ENCODE peak calls at places on chromosomes 13 and 19, in four cellular contexts. M is dorsolateral prefrontal cortex, G is fibroblast of mammary gland, F is H1. V is an unnamed sample.

GRCh38 chr19:57812201-57812600 is 2.5 kb downstream of the ZNF552 start:
- DNase-seq in M (no peak), G (no peak), F (no peak), V (no peak)

GRCh38 chr13:99258946-99259345 is 767 bp upstream of the GPR18 start:
- DNase-seq in M (no peak), G (no peak), F (no peak), V (no peak)

GRCh38 chr13:105272660-105273631 is 1262.5 kb downstream of the EFNB2 start:
- DNase-seq in M (no peak), G (no peak), F (no peak), V (no peak)

GRCh38 chr13:72963762-72964161 is 95.0 kb upstream of the KLF5 start:
- DNase-seq in M (no peak), G (no peak), F (no peak), V (no peak)

GRCh38 chr13:50634339-50634738 is 209.2 kb downstream of the DLEU7 start:
- DNase-seq in M (no peak), G (no peak), F (no peak), V (no peak)

GRCh38 chr13:100344544-100344943 is 244.0 kb downstream of the GGACT start:
- DNase-seq in M (no peak), G (no peak), F (no peak), V (no peak)

GRCh38 chr13:59690857-59691500 is 472.7 kb downstream of the DIAPH3 start:
- DNase-seq in M (no peak), G (peak; percentile 63), F (no peak), V (no peak)

GRCh38 chr19:44212865-44213346 is 574 bp downstream of the ZNF227 start:
- DNase-seq in M (no peak), G (peak; percentile 59), F (no peak), V (no peak)

GRCh38 chr19:13206581-13206980 is 56.4 kb downstream of the IER2 start:
- DNase-seq in M (no peak), G (no peak), F (no peak), V (no peak)

GRCh38 chr19:35090160-35090794 is 25.3 kb upstream of the FXYD3 start:
- DNase-seq in M (no peak), G (peak; percentile 60), F (no peak), V (no peak)

GRCh38 chr13:30576528-30576927 is 41.2 kb upstream of the USPL1 start:
- DNase-seq in M (no peak), G (peak; percentile 58), F (no peak), V (no peak)

GRCh38 chr13:30569901-30570576 is 47.7 kb upstream of the USPL1 start:
- DNase-seq in M (no peak), G (peak; percentile 98), F (peak; percentile 36), V (peak; percentile 85)

GRCh38 chr13:30577381-30577780 is 40.3 kb upstream of the USPL1 start:
- DNase-seq in M (no peak), G (peak; percentile 96), F (no peak), V (peak; percentile 26)

GRCh38 chr13:30567072-30567471 is 50.6 kb upstream of the USPL1 start:
- DNase-seq in M (no peak), G (no peak), F (no peak), V (no peak)

GRCh38 chr13:30572859-30573275 is 44.9 kb upstream of the USPL1 start:
- DNase-seq in M (no peak), G (peak; percentile 68), F (no peak), V (no peak)
- H3K4me3 ChIP-seq in M (peak overlapping the region; percentile 53), G (peak overlapping the region; percentile 35), F (no peak overlapping the region), V (no peak overlapping the region)

DNA sequence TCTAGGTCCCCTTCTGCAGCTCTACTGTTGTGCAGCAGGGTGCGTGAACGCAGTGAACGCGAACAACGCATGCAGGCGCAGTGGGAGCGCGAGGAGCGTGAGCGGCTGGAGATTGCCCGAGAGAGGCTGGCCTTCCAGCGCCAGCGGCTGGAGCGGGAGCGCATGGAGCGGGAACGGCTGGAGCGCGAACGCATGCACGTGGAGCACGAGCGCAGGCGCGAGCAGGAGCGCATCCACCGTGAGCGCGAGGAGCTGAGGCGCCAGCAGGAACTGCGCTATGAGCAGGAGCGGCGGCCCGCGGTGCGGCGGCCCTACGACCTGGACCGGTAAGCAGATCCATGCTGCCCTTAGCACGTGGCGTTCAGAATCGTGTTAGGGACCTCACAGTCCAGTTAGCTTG is 18.8 kb downstream of the MICOS13 start:
- DNase-seq in M (no peak), G (no peak), F (no peak), V (no peak)
- TF ChIP-seq CTCF in M (no peak), G (no peak), F (no peak), V (no peak)

GRCh38 chr19:4109626-4109945 is 14.3 kb downstream of the MAP2K2 start:
- DNase-seq in M (no peak), G (no peak), F (no peak), V (no peak)
- H3K4me3 ChIP-seq in M (no peak overlapping the region), G (no peak overlapping the region), F (no peak overlapping the region), V (no peak overlapping the region)

DNA sequence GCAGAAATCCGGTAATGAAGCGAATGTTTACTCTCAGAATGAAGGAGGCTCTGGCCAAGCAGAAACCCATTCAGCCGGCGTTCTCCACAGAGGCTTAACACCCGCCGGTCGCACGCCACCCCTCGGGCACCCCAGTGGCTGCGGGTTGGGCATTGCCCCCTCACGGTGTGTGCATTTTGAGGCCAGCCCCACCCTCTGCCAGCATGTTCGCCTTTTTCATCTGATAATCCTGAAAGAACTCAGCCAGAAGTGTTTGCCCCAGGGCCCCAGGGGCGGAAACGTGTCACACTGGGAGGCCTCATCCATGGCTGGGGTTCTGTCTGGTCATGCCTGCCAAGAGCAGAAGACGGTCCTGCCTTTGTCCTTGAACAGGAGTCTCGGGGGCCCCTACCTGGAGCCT is 34.2 kb downstream of the COMP start:
- DNase-seq in M (no peak), G (no peak), F (no peak), V (peak; percentile 67)
- TF ChIP-seq CTCF in M (no peak), G (no peak), F (no peak), V (no peak)

DNA sequence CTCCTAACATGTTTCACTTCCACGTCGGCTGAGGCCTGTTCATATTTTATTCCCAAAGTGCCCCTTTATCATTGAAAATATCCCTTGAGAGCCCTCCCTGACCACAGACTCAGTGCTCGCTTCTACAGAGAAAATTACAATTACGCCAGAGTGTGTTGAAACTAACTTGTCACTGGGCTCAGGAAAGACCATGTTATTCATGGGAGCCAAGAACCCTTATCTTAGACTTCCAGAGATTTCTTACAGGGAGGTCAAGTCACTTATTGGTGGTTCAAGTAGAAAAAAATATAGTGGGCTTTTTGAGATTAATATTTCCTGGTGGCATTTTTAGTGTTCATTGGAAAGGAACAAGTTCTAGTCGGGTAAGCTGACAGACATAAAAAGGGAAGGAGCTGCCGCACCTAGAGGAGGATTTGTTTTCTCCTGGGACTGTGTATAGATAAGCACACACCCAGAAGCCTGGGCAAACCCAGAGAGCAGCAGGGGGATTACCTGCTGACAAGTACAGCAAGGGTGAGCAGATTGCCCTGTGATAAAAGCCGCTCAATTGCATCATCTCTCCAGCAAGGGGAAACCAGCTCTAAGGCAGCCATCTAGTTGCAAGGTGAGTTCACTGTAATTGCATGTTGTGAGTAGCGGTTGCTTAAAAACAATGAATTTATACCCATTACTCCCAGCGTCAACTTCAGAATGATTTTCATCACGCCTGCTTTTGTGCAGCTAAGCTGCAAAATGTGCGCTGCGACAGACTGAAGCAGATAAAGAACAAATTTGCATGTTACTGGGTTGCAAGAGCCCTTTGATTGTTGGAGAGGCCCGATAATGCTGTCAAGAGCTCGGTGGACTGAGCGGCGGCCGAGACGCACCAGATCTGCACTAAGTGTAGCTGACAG is 46.2 kb downstream of the DCT start:
- DNase-seq in M (no peak), G (no peak), F (peak; percentile 9), V (no peak)
- H3K4me3 ChIP-seq in M (peak overlapping the region; percentile 13), G (no peak overlapping the region), F (no peak overlapping the region), V (no peak overlapping the region)

DNA sequence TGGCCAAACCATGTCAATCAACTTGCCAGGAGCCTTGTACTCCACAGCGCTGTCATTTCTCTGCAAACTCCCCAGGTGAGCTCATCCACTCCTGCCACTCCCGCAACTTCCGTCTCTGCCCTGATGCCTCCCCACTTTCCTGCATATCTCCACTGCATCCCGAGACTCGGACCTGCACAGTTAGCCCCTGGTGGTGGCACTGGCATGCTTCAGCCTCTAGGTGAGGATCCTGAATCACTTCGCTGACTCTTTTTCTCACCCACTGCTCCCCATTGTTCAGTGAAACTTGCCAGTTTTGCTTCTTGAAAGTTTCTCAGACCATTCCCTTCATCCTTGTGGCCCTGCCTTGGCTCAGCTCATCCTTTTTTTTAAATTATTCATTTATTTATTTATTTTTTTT is 3.4 kb upstream of the CTU1 start:
- DNase-seq in M (no peak), G (no peak), F (no peak), V (no peak)
- TF ChIP-seq CTCF in M (no peak), G (peak; percentile 28), F (peak; percentile 55), V (peak; percentile 51)

GRCh38 chr19:12034610-12035009 is 869 bp downstream of the ZNF433 start:
- DNase-seq in M (no peak), G (no peak), F (no peak), V (no peak)
- H3K4me3 ChIP-seq in M (peak overlapping the region; percentile 96), G (peak overlapping the region; percentile 81), F (peak overlapping the region; percentile 80), V (peak overlapping the region; percentile 90)

GRCh38 chr13:71067164-71067815 is 799.7 kb downstream of the DACH1 start:
- DNase-seq in M (no peak), G (no peak), F (no peak), V (no peak)
- TF ChIP-seq CTCF in M (no peak), G (no peak), F (peak; percentile 42), V (no peak)

GRCh38 chr13:38863536-38863935 is 127.1 kb downstream of the STOML3 start:
- DNase-seq in M (no peak), G (no peak), F (no peak), V (no peak)
- H3K4me3 ChIP-seq in M (no peak overlapping the region), G (no peak overlapping the region), F (no peak overlapping the region), V (no peak overlapping the region)